ENCODE peak calls at places on chromosome 5, in five cellular contexts. Q is spleen, W is SJSA1, O is HCT116, U is H1. P is an unnamed sample.
A peak's percentile ranks its signal among the peaks of the same experiment; 100 is the strongest.

GRCh38 chr5:148932355-148932935 is 106.0 kb downstream of the ADRB2 start:
- DNase-seq in Q (no peak), W (no peak), O (no peak), U (no peak), P (no peak)

GRCh38 chr5:142685418-142686209 is at the start of gene FGF1:
- DNase-seq in Q (no peak), W (peak; percentile 15), O (no peak), U (no peak), P (no peak)

GRCh38 chr5:168464214-168464613 is 22.1 kb upstream of the RARS1 start:
- DNase-seq in Q (no peak), W (no peak), O (no peak), U (no peak), P (no peak)

GRCh38 chr5:135747824-135748223 is 86.6 kb upstream of the SLC25A48 start:
- DNase-seq in Q (no peak), W (no peak), O (no peak), U (no peak), P (no peak)

GRCh38 chr5:142145106-142145900 is 36.7 kb downstream of the NDFIP1 start:
- DNase-seq in Q (no peak), W (peak; percentile 61), O (peak; percentile 45), U (no peak), P (no peak)

GRCh38 chr5:33901176-33901575 is 9.4 kb upstream of the ADAMTS12 start:
- DNase-seq in Q (no peak), W (no peak), O (no peak), U (no peak), P (no peak)

GRCh38 chr5:131209506-131210191 is 38.9 kb downstream of the LYRM7 start:
- DNase-seq in Q (no peak), W (no peak), O (no peak), U (no peak), P (no peak)

GRCh38 chr5:138809391-138809790 is 56.2 kb downstream of the CTNNA1 start:
- DNase-seq in Q (no peak), W (no peak), O (no peak), U (no peak), P (no peak)

GRCh38 chr5:57718155-57718554 is 235.5 kb upstream of the ACTBL2 start:
- DNase-seq in Q (no peak), W (no peak), O (no peak), U (no peak), P (no peak)

GRCh38 chr5:33854733-33855151 is 37.0 kb downstream of the ADAMTS12 start:
- DNase-seq in Q (no peak), W (peak; percentile 33), O (no peak), U (no peak), P (peak; percentile 80)

GRCh38 chr5:32312194-32312681 is 501 bp downstream of the MTMR12 start:
- DNase-seq in Q (peak; percentile 94), W (peak; percentile 40), O (no peak), U (no peak), P (peak; percentile 91)

GRCh38 chr5:161851691-161852299 is 3.9 kb downstream of the GABRA1 start:
- DNase-seq in Q (no peak), W (no peak), O (no peak), U (no peak), P (no peak)

GRCh38 chr5:114010362-114010761 is 351.5 kb upstream of the KCNN2 start:
- DNase-seq in Q (no peak), W (no peak), O (no peak), U (no peak), P (no peak)

GRCh38 chr5:151905639-151906038 is 19.0 kb downstream of the GLRA1 start:
- DNase-seq in Q (no peak), W (peak; percentile 34), O (no peak), U (no peak), P (no peak)

GRCh38 chr5:179504600-179505396 is 45.6 kb upstream of the RUFY1 start:
- DNase-seq in Q (no peak), W (no peak), O (no peak), U (no peak), P (no peak)

GRCh38 chr5:96124589-96124988 is 162.9 kb upstream of the ELL2 start:
- DNase-seq in Q (no peak), W (no peak), O (no peak), U (no peak), P (no peak)

GRCh38 chr5:72556351-72557146 is 49.3 kb upstream of the ZNF366 start:
- DNase-seq in Q (peak; percentile 87), W (peak; percentile 27), O (no peak), U (peak; percentile 61), P (peak; percentile 86)

GRCh38 chr5:14706615-14707021 is 42.1 kb downstream of the OTULIN start:
- DNase-seq in Q (no peak), W (peak; percentile 17), O (no peak), U (no peak), P (no peak)

GRCh38 chr5:126471875-126472537 is 48.8 kb downstream of the GRAMD2B start:
- DNase-seq in Q (no peak), W (peak; percentile 38), O (no peak), U (no peak), P (no peak)

GRCh38 chr5:65209341-65209740 is 272.4 kb downstream of the ADAMTS6 start:
- DNase-seq in Q (no peak), W (peak; percentile 47), O (no peak), U (no peak), P (no peak)

GRCh38 chr5:85293139-85293785 is 908.6 kb upstream of the EDIL3 start:
- DNase-seq in Q (no peak), W (no peak), O (no peak), U (no peak), P (no peak)

GRCh38 chr5:6712136-6712581 is 1.1 kb upstream of the TENT4A start:
- DNase-seq in Q (peak; percentile 93), W (peak; percentile 81), O (no peak), U (no peak), P (peak; percentile 86)

GRCh38 chr5:127967983-127968592 is 115.5 kb upstream of the SLC12A2 start:
- DNase-seq in Q (no peak), W (no peak), O (no peak), U (no peak), P (no peak)

GRCh38 chr5:101728933-101729332 is 567.2 kb downstream of the SLCO4C1 start:
- DNase-seq in Q (no peak), W (no peak), O (peak; percentile 19), U (no peak), P (no peak)

GRCh38 chr5:153460421-153460820 is 30.0 kb upstream of the GRIA1 start:
- DNase-seq in Q (no peak), W (no peak), O (no peak), U (no peak), P (no peak)

GRCh38 chr5:61731946-61732314 is 399.9 kb downstream of the ZSWIM6 start:
- DNase-seq in Q (no peak), W (no peak), O (no peak), U (no peak), P (no peak)

GRCh38 chr5:42953061-42953460 is 87.1 kb downstream of the ANXA2R start:
- DNase-seq in Q (no peak), W (no peak), O (no peak), U (no peak), P (no peak)

GRCh38 chr5:95723632-95724369 is 7.3 kb upstream of the RHOBTB3 start:
- DNase-seq in Q (no peak), W (no peak), O (no peak), U (no peak), P (no peak)

GRCh38 chr5:41785061-41785460 is 85.2 kb downstream of the OXCT1 start:
- DNase-seq in Q (no peak), W (no peak), O (no peak), U (no peak), P (no peak)

GRCh38 chr5:134149571-134150303 is 27.0 kb downstream of the SKP1 start:
- DNase-seq in Q (peak; percentile 27), W (no peak), O (no peak), U (no peak), P (peak; percentile 52)

GRCh38 chr5:10595678-10596309 is 31.9 kb downstream of the ANKRD33B start:
- DNase-seq in Q (no peak), W (peak; percentile 94), O (peak; percentile 75), U (no peak), P (no peak)

GRCh38 chr5:116576043-116576713 is 1.6 kb upstream of the SEMA6A start:
- DNase-seq in Q (peak; percentile 85), W (peak; percentile 44), O (peak; percentile 72), U (peak; percentile 83), P (peak; percentile 85)

GRCh38 chr5:67160985-67161384 is 35.6 kb downstream of the CD180 start:
- DNase-seq in Q (no peak), W (peak; percentile 44), O (no peak), U (no peak), P (no peak)
- H3K4me1 ChIP-seq in Q (no peaks in the 10 kb centered on the region), W (peaks cover 21% of the 10 kb centered on the region), O (peaks cover 14% of the 10 kb centered on the region), U (peaks cover 7% of the 10 kb centered on the region), P (no peaks in the 10 kb centered on the region)

GRCh38 chr5:67021522-67022316 is 174.9 kb downstream of the CD180 start:
- DNase-seq in Q (no peak), W (no peak), O (no peak), U (no peak), P (no peak)
- H3K27ac ChIP-seq in Q (no peak overlapping the region), W (no peak overlapping the region), O (no peak overlapping the region), U (no peak overlapping the region), P (no peak overlapping the region)

GRCh38 chr5:115542076-115542475 is 2.5 kb downstream of the FEM1C start:
- DNase-seq in Q (no peak), W (peak; percentile 51), O (no peak), U (no peak), P (no peak)
- H3K4me1 ChIP-seq in Q (peaks cover 43% of the 10 kb centered on the region), W (peaks cover 13% of the 10 kb centered on the region), O (peaks cover 32% of the 10 kb centered on the region), U (peaks cover 2% of the 10 kb centered on the region), P (peaks cover 25% of the 10 kb centered on the region)

DNA sequence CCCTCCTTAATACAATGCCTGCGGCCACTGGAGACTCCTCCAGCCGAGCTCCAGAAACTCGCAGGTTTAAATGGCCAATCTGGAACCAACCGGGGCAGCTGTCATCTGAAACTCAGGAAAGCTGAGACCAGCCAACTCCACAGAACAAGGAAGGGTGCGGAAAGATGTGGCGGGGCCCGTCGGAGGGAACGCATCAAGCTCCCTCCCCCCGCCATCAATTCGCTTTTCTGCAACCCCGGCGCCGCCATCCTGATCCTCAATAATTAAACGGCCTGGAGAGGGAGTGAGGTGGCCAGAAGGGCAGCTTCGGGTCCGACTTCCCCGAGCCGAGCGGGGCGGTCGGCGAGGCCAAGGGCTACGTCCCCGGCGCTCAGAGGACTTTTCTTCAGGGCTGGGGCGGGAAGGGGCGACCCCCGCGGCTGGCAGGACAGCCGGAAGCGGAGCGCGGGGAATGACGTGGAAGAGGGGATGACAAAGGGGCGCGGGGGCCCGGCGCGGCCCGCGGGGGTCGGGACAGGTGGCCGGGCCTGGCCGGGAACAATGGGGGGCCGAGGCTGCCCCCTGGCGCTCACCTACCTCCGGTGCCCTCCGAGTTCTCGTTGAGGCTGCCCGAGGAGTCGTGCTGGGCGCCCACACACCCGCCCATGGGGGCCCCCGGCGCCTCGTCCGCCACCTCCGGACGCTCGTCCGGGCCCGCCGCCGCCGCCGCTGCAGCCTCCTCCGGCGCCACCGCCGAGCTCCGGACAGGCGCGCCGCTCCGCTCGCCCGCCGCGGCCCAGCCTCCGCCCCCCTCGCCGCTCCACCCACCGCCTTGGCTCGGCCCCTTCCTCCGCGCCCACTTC is at the start of gene UBTD2:
- DNase-seq in Q (peak; percentile 96), W (peak; percentile 72), O (no peak), U (no peak), P (peak; percentile 95)
- H3K27ac ChIP-seq in Q (peak within 1 kb of the TSS; percentile 83), W (peak within 1 kb of the TSS; percentile 85), O (peak within 1 kb of the TSS; percentile 81), U (peak within 1 kb of the TSS; percentile 78), P (peak within 1 kb of the TSS; percentile 48)